ENCODE peak calls at places on chromosomes 5 and 9, in ten cellular contexts. Z is psoas muscle; W is NCI-H2171 treated with DMSO at 0.1 percent for 48 hours; Q is GM12891; H is stimulated activated CD8-positive, alpha-beta memory T cell treated with anti-CD3 and anti-CD28 coated beads, Interleukin-4, amount 100 ng/mL, for 1 hour; K is AG20443; C is mucosa of gallbladder; D is NCI-H2081; J is T-cell; X is fibroblast of lung. G is an unnamed sample.

GRCh38 chr9:33180526-33181184 is 13.5 kb upstream of the B4GALT1 start:
- DNase-seq in Z (no peak), W (no peak), Q (no peak), H (no peak), K (peak; percentile 66), C (no peak), D (no peak), J (no peak), X (peak; percentile 26), G (no peak)

GRCh38 chr9:131335356-131335755 is 45.8 kb downstream of the PLPP7 start:
- DNase-seq in Z (peak; percentile 32), W (no peak), Q (no peak), H (no peak), K (no peak), C (no peak), D (no peak), J (no peak), X (no peak), G (no peak)

GRCh38 chr9:89576404-89576824 is 28.4 kb upstream of the GADD45G start:
- DNase-seq in Z (no peak), W (peak; percentile 55), Q (no peak), H (no peak), K (no peak), C (no peak), D (no peak), J (no peak), X (peak; percentile 58), G (no peak)

GRCh38 chr5:78908173-78908901 is 76.8 kb downstream of the ARSB start:
- DNase-seq in Z (peak; percentile 57), W (peak; percentile 89), Q (no peak), H (no peak), K (peak; percentile 68), C (peak; percentile 24), D (no peak), J (no peak), X (peak; percentile 86), G (no peak)

GRCh38 chr9:115250646-115251045 is 132.7 kb upstream of the TNC start:
- DNase-seq in Z (no peak), W (no peak), Q (no peak), H (no peak), K (peak; percentile 85), C (no peak), D (no peak), J (no peak), X (peak; percentile 86), G (no peak)

GRCh38 chr9:36319806-36320205 is 61.6 kb upstream of the GNE start:
- DNase-seq in Z (no peak), W (no peak), Q (no peak), H (no peak), K (no peak), C (peak; percentile 62), D (no peak), J (no peak), X (no peak), G (peak; percentile 65)

GRCh38 chr9:92501671-92502393 is 19.5 kb upstream of the ASPN start:
- DNase-seq in Z (peak; percentile 69), W (peak; percentile 2), Q (no peak), H (no peak), K (peak; percentile 80), C (peak; percentile 48), D (no peak), J (no peak), X (peak; percentile 41), G (peak; percentile 61)

GRCh38 chr9:112050544-112051475 is 124.3 kb downstream of the SUSD1 start:
- DNase-seq in Z (no peak), W (no peak), Q (no peak), H (no peak), K (peak; percentile 81), C (peak; percentile 68), D (no peak), J (no peak), X (peak; percentile 96), G (no peak)

GRCh38 chr5:14436801-14437542 is 144.6 kb upstream of the OTULINL start:
- DNase-seq in Z (no peak), W (no peak), Q (no peak), H (no peak), K (no peak), C (no peak), D (no peak), J (no peak), X (no peak), G (peak; percentile 58)

GRCh38 chr5:163712011-163712410 is 206.6 kb downstream of the MAT2B start:
- DNase-seq in Z (no peak), W (no peak), Q (no peak), H (no peak), K (no peak), C (no peak), D (no peak), J (no peak), X (no peak), G (no peak)

GRCh38 chr9:37999501-38000189 is 69.4 kb downstream of the SHB start:
- DNase-seq in Z (no peak), W (no peak), Q (no peak), H (no peak), K (no peak), C (no peak), D (no peak), J (no peak), X (no peak), G (no peak)

GRCh38 chr9:21996438-21996837 is 1.8 kb downstream of the CDKN2B-AS1 start:
- DNase-seq in Z (no peak), W (peak; percentile 39), Q (no peak), H (no peak), K (no peak), C (no peak), D (peak; percentile 62), J (no peak), X (no peak), G (no peak)

GRCh38 chr5:59525957-59526356 is 367.6 kb downstream of the PDE4D start:
- DNase-seq in Z (no peak), W (no peak), Q (no peak), H (no peak), K (peak; percentile 43), C (no peak), D (no peak), J (no peak), X (peak; percentile 81), G (no peak)

GRCh38 chr5:148740966-148741742 is 85.3 kb upstream of the ADRB2 start:
- DNase-seq in Z (no peak), W (peak; percentile 1), Q (no peak), H (no peak), K (peak; percentile 66), C (peak; percentile 35), D (peak; percentile 7), J (no peak), X (peak; percentile 86), G (no peak)

GRCh38 chr9:131459056-131459455 is 43.7 kb upstream of the POMT1 start:
- DNase-seq in Z (no peak), W (no peak), Q (no peak), H (no peak), K (no peak), C (no peak), D (no peak), J (no peak), X (no peak), G (no peak)